ENCODE peak calls at places on chromosome 15, in eight cellular contexts. G is NCI-H774; Q is HCT116; Z is activated CD4-positive, CD25-positive, alpha-beta regulatory T cell treated with anti-CD3 and anti-CD28 coated beads, Interleukin-2, amount 50 U/mL, for 72 hours; Y is activated CD4-positive, alpha-beta T cell treated with anti-CD3 and anti-CD28 coated beads, Interleukin-2, amount 50 U/mL, for 24 hours; K is GM04504; V is D341Med; E is fibroblast of mammary gland. F is an unnamed sample.

GRCh38 chr15:68735610-68736009 is 85.1 kb downstream of the ANP32A start:
- DNase-seq in G (no peak), E (no peak), Z (no peak), K (no peak), Q (no peak), V (no peak), Y (no peak), F (no peak)

GRCh38 chr15:68231102-68231818 is 1.7 kb upstream of the CLN6 start:
- DNase-seq in Q (no peak), E (no peak), Z (no peak), K (no peak), Y (no peak), V (peak; percentile 87), G (no peak), F (no peak)

GRCh38 chr15:33093234-33093633 is 101.3 kb downstream of the FMN1 start:
- DNase-seq in Y (no peak), E (no peak), K (no peak), V (no peak), Q (no peak), G (no peak), Z (no peak), F (no peak)

GRCh38 chr15:52171386-52171785 is 19.8 kb downstream of the GNB5 start:
- DNase-seq in E (peak; percentile 17), V (no peak), Z (no peak), G (no peak), Y (no peak), Q (no peak), K (no peak), F (no peak)

GRCh38 chr15:88920186-88920891 is 7.2 kb upstream of the MFGE8 start:
- DNase-seq in K (peak; percentile 58), E (peak; percentile 91), Y (no peak), Z (no peak), Q (no peak), V (no peak), G (no peak), F (peak; percentile 74)

GRCh38 chr15:96586901-96587300 is 256.4 kb downstream of the NR2F2 start:
- DNase-seq in E (no peak), G (no peak), K (no peak), V (no peak), Z (no peak), Q (no peak), Y (no peak), F (no peak)

GRCh38 chr15:76059320-76060097 is at the start of gene TMEM266:
- DNase-seq in Y (no peak), K (no peak), V (peak; percentile 97), Q (no peak), Z (peak; percentile 34), G (peak; percentile 73), E (no peak), F (peak; percentile 12)

GRCh38 chr15:80202641-80203360 is 49.2 kb downstream of the CTXND1 start:
- DNase-seq in Y (no peak), K (no peak), G (no peak), Z (no peak), Q (peak; percentile 4), V (no peak), E (no peak), F (no peak)

GRCh38 chr15:63048986-63049665 is 6.6 kb downstream of the TPM1 start:
- DNase-seq in V (peak; percentile 31), G (no peak), Y (peak; percentile 7), E (peak; percentile 47), K (no peak), Z (peak; percentile 39), Q (no peak), F (peak; percentile 72)

GRCh38 chr15:56968821-56969220 is 50.4 kb downstream of the TCF12 start:
- DNase-seq in Y (no peak), V (no peak), G (no peak), Z (no peak), E (no peak), K (no peak), Q (no peak), F (no peak)

GRCh38 chr15:43483306-43484128 is 9.4 kb downstream of the TP53BP1 start:
- DNase-seq in Y (no peak), G (no peak), Z (no peak), V (no peak), Q (no peak), K (no peak), E (peak; percentile 50), F (no peak)

GRCh38 chr15:62902821-62903220 is 139.7 kb upstream of the TPM1 start:
- DNase-seq in Z (no peak), K (no peak), Q (no peak), Y (no peak), G (no peak), V (no peak), E (no peak), F (no peak)

GRCh38 chr15:70234256-70234965 is 136.7 kb upstream of the TLE3 start:
- DNase-seq in V (no peak), K (peak; percentile 82), E (peak; percentile 71), Y (no peak), Z (no peak), Q (no peak), G (no peak), F (no peak)